ENCODE peak calls at places on chromosome 5, in five cellular contexts. D, F, C, X and J are unnamed samples.

GRCh38 chr5:83256091-83256775 is 178.9 kb downstream of the XRCC4 start:
- DNase-seq in C (no peak), D (no peak), X (no peak), F (no peak), J (no peak)

GRCh38 chr5:125549322-125549871 is 803.0 kb upstream of the ZNF608 start:
- DNase-seq in X (no peak), D (peak), C (no peak), F (no peak), J (no peak)

GRCh38 chr5:21701317-21701716 is 1151.8 kb downstream of the CDH12 start:
- DNase-seq in C (no peak), X (no peak), D (no peak), F (no peak), J (no peak)

GRCh38 chr5:29230526-29231050 is 1962.9 kb upstream of the CDH6 start:
- DNase-seq in X (no peak), F (no peak), D (no peak), C (no peak), J (no peak)

GRCh38 chr5:150647275-150648251 is 7.1 kb downstream of the SYNPO start:
- DNase-seq in X (no peak), D (no peak), C (no peak), F (no peak), J (no peak)

GRCh38 chr5:158951951-158952545 is 147.7 kb downstream of the EBF1 start:
- DNase-seq in C (peak), F (no peak), D (no peak), X (no peak), J (no peak)

GRCh38 chr5:73312146-73312871 is 136.3 kb downstream of the FOXD1 start:
- DNase-seq in F (peak), C (no peak), X (peak), D (no peak), J (no peak)

GRCh38 chr5:53902524-53902923 is 342.1 kb downstream of the NDUFS4 start:
- DNase-seq in F (no peak), X (no peak), D (no peak), C (no peak), J (no peak)

GRCh38 chr5:75108931-75109596 is 56.7 kb upstream of the GCNT4 start:
- DNase-seq in X (no peak), D (no peak), F (no peak), C (no peak), J (no peak)

GRCh38 chr5:137609122-137609521 is 110.0 kb upstream of the SPOCK1 start:
- DNase-seq in X (no peak), C (no peak), D (no peak), F (no peak), J (no peak)
- TF ChIP-seq MAX in X (no peak), C (no peak), D (no peak), F (no peak), J (no peak)

GRCh38 chr5:171418982-171419662 is at the start of gene FGF18:
- DNase-seq in F (peak), C (peak), X (peak), D (peak), J (peak)
- TF ChIP-seq MAX in F (no peak), C (no peak), X (no peak), D (no peak), J (no peak)

GRCh38 chr5:55841976-55842375 is 9.2 kb upstream of the IL31RA start:
- DNase-seq in D (no peak), X (no peak), F (no peak), C (no peak), J (no peak)

GRCh38 chr5:55832446-55832845 is 18.7 kb upstream of the IL31RA start:
- DNase-seq in X (no peak), C (no peak), F (no peak), D (no peak), J (no peak)

DNA sequence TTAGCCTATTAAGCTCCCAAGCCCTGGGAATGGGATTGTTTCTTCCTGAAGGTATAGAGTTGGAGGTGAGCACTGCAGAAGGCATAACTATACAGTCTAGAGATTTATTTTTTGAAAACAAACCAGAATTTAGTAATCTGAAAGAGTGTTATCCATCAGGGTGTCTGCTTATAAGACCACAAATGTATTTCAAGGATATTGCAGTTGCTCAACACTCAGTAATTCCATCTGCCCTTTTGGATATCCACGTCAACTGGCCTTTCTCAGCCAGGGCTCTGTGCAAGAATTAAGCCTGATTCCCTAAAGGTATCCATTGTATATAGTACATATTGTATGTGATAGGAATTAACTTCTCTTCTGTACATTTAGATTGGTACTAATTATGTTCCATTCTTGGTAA is 15.0 kb upstream of the IL31RA start:
- DNase-seq in C (no peak), X (no peak), F (no peak), D (no peak), J (no peak)
- TF ChIP-seq MAX in C (no peak), X (no peak), F (no peak), D (no peak), J (no peak)

GRCh38 chr5:93715776-93716175 is 25.6 kb downstream of the POU5F2 start:
- DNase-seq in X (no peak), C (no peak), F (no peak), D (no peak), J (no peak)
- TF ChIP-seq MAX in X (no peak), C (no peak), F (no peak), D (no peak), J (no peak)